ENCODE peak calls at places on chromosome 22, in seven cellular contexts. E is GM23338, P is mesendoderm, J is cardiac muscle cell, X is PC-9, U is osteoblast, I is transverse colon. C is an unnamed sample.

GRCh38 chr22:44538071-44538470 is 40.0 kb upstream of the RTL6 start:
- DNase-seq in E (no peak), P (no peak), J (peak; percentile 71), X (peak; percentile 19), U (no peak), I (no peak), C (no peak)

GRCh38 chr22:44057411-44057987 is 33.4 kb downstream of the PARVB start:
- DNase-seq in E (no peak), P (no peak), J (peak; percentile 55), X (no peak), U (no peak), I (peak; percentile 17), C (no peak)

GRCh38 chr22:25482868-25483639 is 81.4 kb upstream of the GRK3 start:
- DNase-seq in E (no peak), P (no peak), J (no peak), X (no peak), U (no peak), I (no peak), C (peak; percentile 47)

GRCh38 chr22:21699643-21700042 is 33.8 kb downstream of the PPIL2 start:
- DNase-seq in E (no peak), P (no peak), J (no peak), X (no peak), U (peak; percentile 11), I (no peak), C (no peak)

GRCh38 chr22:30871391-30872281 is 96.9 kb downstream of the MORC2 start:
- DNase-seq in E (no peak), P (no peak), J (no peak), X (no peak), U (peak; percentile 75), I (peak; percentile 3), C (peak; percentile 8)

GRCh38 chr22:30636226-30637077 is 871 bp downstream of the SLC35E4 start:
- DNase-seq in E (peak; percentile 47), P (no peak), J (no peak), X (peak; percentile 40), U (peak; percentile 87), I (peak; percentile 48), C (peak; percentile 37)

GRCh38 chr22:46104170-46104880 is 46.0 kb upstream of the PPARA start:
- DNase-seq in E (no peak), P (no peak), J (no peak), X (no peak), U (no peak), I (no peak), C (peak; percentile 84)

GRCh38 chr22:46756097-46756496 is 6.4 kb upstream of the TBC1D22A start:
- DNase-seq in E (no peak), P (peak; percentile 51), J (no peak), X (no peak), U (peak; percentile 17), I (no peak), C (no peak)

GRCh38 chr22:30325724-30326703 is 727 bp downstream of the TBC1D10A start:
- DNase-seq in E (peak; percentile 41), P (no peak), J (no peak), X (no peak), U (peak; percentile 79), I (peak; percentile 62), C (no peak)

GRCh38 chr22:33853200-33854097 is 66.8 kb downstream of the LARGE1 start:
- DNase-seq in E (peak; percentile 64), P (no peak), J (peak; percentile 67), X (peak; percentile 68), U (peak; percentile 95), I (peak; percentile 78), C (peak; percentile 89)

GRCh38 chr22:46971141-46971775 is 208.8 kb downstream of the TBC1D22A start:
- DNase-seq in E (no peak), P (peak; percentile 83), J (peak; percentile 85), X (no peak), U (peak; percentile 71), I (no peak), C (peak; percentile 78)

GRCh38 chr22:21827628-21828267 is 39.7 kb downstream of the MAPK1 start:
- DNase-seq in E (no peak), P (no peak), J (no peak), X (no peak), U (no peak), I (no peak), C (no peak)

GRCh38 chr22:33746501-33746928 is 173.8 kb downstream of the LARGE1 start:
- DNase-seq in E (no peak), P (no peak), J (no peak), X (no peak), U (no peak), I (no peak), C (no peak)

GRCh38 chr22:45435544-45436139 is 22.1 kb downstream of the RIBC2 start:
- DNase-seq in E (peak; percentile 93), P (peak; percentile 93), J (peak; percentile 95), X (peak; percentile 87), U (peak; percentile 98), I (peak; percentile 93), C (peak; percentile 84)

GRCh38 chr22:37240941-37241320 is 3.1 kb downstream of the RAC2 start:
- DNase-seq in E (no peak), P (no peak), J (no peak), X (no peak), U (peak; percentile 63), I (no peak), C (peak; percentile 5)

GRCh38 chr22:26464312-26464711 is 19.3 kb downstream of the HPS4 start:
- DNase-seq in E (no peak), P (peak; percentile 57), J (peak; percentile 48), X (no peak), U (no peak), I (no peak), C (no peak)

GRCh38 chr22:44204937-44205712 is 24.4 kb downstream of the PARVG start:
- DNase-seq in E (no peak), P (no peak), J (no peak), X (no peak), U (peak; percentile 46), I (no peak), C (no peak)

GRCh38 chr22:44404341-44405020 is 91.7 kb upstream of the SHISAL1 start:
- DNase-seq in E (no peak), P (no peak), J (no peak), X (no peak), U (peak; percentile 43), I (no peak), C (no peak)

GRCh38 chr22:23260645-23261581 is 80.6 kb downstream of the BCR start:
- DNase-seq in E (no peak), P (no peak), J (no peak), X (no peak), U (peak; percentile 71), I (no peak), C (no peak)

GRCh38 chr22:23256986-23257888 is 76.9 kb downstream of the BCR start:
- DNase-seq in E (no peak), P (no peak), J (no peak), X (no peak), U (peak; percentile 95), I (peak; percentile 64), C (peak; percentile 73)

GRCh38 chr22:23257889-23258825 is 77.8 kb downstream of the BCR start:
- DNase-seq in E (no peak), P (no peak), J (no peak), X (no peak), U (peak; percentile 80), I (no peak), C (no peak)

GRCh38 chr22:23259916-23260644 is 79.8 kb downstream of the BCR start:
- DNase-seq in E (peak; percentile 84), P (peak; percentile 63), J (no peak), X (no peak), U (peak; percentile 58), I (no peak), C (no peak)

GRCh38 chr22:23258826-23259170 is 78.5 kb downstream of the BCR start:
- DNase-seq in E (no peak), P (no peak), J (no peak), X (no peak), U (no peak), I (no peak), C (no peak)
- H3K27ac ChIP-seq in E (no peak overlapping the region), P (no peak overlapping the region), J (no peak overlapping the region), X (no peak overlapping the region), U (no peak overlapping the region), I (no peak overlapping the region), C (no peak overlapping the region)

DNA sequence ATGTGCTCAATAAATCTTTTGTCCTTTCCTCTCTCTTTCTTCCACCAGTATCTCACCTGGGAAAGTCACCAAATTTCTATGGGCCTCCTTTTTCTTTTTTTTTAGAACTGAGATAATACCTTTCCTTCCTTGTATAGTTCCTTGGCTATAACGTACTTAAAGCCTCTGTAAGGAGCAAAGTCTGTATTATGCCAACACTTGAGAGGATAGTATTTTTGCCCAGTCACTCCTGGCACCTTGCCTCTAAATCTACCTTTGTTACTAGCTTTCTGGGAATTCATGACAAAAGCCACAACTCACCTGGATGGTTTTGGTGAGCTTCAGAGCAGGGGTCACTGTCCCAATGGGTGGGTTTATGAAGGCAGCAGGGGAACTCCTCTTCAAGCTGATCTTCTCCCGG is 12.2 kb downstream of the POLDIP3 start:
- DNase-seq in E (no peak), P (no peak), J (no peak), X (no peak), U (no peak), I (peak; percentile 36), C (no peak)
- H3K27ac ChIP-seq in E (no peak overlapping the region), P (no peak overlapping the region), J (no peak overlapping the region), X (no peak overlapping the region), U (no peak overlapping the region), I (peak overlapping the region; percentile 32), C (peak overlapping the region; percentile 17)

DNA sequence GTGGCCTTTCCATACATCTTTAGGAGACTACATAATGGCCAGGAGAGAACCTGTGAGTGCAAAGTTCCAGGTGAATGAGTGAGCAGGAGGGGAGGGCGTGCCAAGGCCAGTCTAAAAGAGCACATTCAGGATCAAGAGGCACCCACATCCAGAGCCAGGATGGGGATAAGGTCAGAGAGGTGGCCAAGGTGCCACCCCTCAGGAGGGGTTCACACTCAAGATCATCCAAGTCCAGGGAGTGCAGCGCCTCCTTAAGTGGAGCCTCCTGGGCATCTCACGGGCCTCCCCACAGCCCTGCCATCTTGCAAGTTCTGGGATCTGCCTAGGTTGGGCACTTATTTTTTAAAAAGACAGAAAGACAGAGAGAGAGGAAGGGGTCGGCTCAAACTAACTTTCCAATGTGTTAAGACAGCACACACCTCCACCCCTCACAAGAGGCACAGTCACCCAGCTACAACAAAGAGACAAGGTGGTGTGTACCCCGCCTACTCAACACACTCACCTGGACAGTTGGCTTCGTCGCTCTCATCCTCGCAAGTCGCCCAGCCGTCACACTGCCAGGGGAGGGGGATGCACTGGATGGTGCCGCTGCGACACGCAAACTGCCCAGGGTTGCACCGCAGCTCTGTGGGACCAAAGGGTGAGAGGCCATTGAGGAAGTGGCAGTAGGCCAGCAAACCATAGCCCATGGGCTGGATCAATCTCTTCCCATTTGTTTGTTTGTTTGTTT is 33.2 kb downstream of the DGCR2 start:
- DNase-seq in E (no peak), P (no peak), J (no peak), X (no peak), U (no peak), I (no peak), C (no peak)
- H3K27ac ChIP-seq in E (no peak overlapping the region), P (no peak overlapping the region), J (no peak overlapping the region), X (no peak overlapping the region), U (no peak overlapping the region), I (no peak overlapping the region), C (no peak overlapping the region)

GRCh38 chr22:41366323-41367014 is 15.3 kb upstream of the TEF start:
- DNase-seq in E (no peak), P (no peak), J (no peak), X (no peak), U (peak; percentile 64), I (no peak), C (no peak)
- H3K27ac ChIP-seq in E (no peak overlapping the region), P (no peak overlapping the region), J (no peak overlapping the region), X (no peak overlapping the region), U (no peak overlapping the region), I (peak overlapping the region; percentile 27), C (peak overlapping the region; percentile 61)

GRCh38 chr22:50031189-50032091 is 18.9 kb upstream of the IL17REL start:
- DNase-seq in E (no peak), P (no peak), J (no peak), X (no peak), U (peak; percentile 51), I (no peak), C (no peak)
- H3K27ac ChIP-seq in E (no peak overlapping the region), P (no peak overlapping the region), J (no peak overlapping the region), X (no peak overlapping the region), U (no peak overlapping the region), I (no peak overlapping the region), C (no peak overlapping the region)

C was measured in adrenal gland.